ENCODE peak calls at places on chromosome 7, in four cellular contexts. S is HepG2, T is WTC11, D is K562. B is an unnamed sample.

GRCh38 chr7:123798527-123799188 is 46.3 kb upstream of the HYAL4 start:
- DNase-seq in D (no peak), S (no peak), T (no peak), B (no peak)

GRCh38 chr7:126774077-126774476 is 478.7 kb downstream of the GRM8 start:
- DNase-seq in D (no peak), S (no peak), T (no peak), B (no peak)

GRCh38 chr7:21912305-21912704 is 33.4 kb downstream of the CDCA7L start:
- DNase-seq in S (no peak), T (no peak), D (no peak), B (no peak)

GRCh38 chr7:47693161-47693740 is 111.3 kb upstream of the TNS3 start:
- DNase-seq in D (no peak), S (no peak), T (no peak), B (no peak)

GRCh38 chr7:78777844-78778243 is 675.6 kb downstream of the MAGI2 start:
- DNase-seq in S (no peak), D (no peak), T (no peak), B (no peak)

GRCh38 chr7:148856891-148857290 is 27.2 kb downstream of the EZH2 start:
- DNase-seq in S (no peak), D (no peak), T (no peak), B (no peak)

GRCh38 chr7:144001543-144001942 is 1.4 kb downstream of the OR6B1 start:
- DNase-seq in D (no peak), S (no peak), T (no peak), B (no peak)

GRCh38 chr7:117479480-117480224 is at the start of gene CFTR:
- DNase-seq in T (peak), D (no peak), S (no peak), B (peak)

GRCh38 chr7:139714163-139714901 is 63.5 kb downstream of the HIPK2 start:
- DNase-seq in D (no peak), S (no peak), T (no peak), B (no peak)

GRCh38 chr7:53794816-53795215 is 747.4 kb upstream of the VSTM2A start:
- DNase-seq in S (no peak), T (no peak), D (no peak), B (no peak)

GRCh38 chr7:155467846-155468821 is 10.2 kb downstream of the EN2 start:
- DNase-seq in S (no peak), D (no peak), T (peak), B (no peak)

GRCh38 chr7:19696926-19697325 is 11.9 kb downstream of the POLR1F start:
- DNase-seq in S (no peak), T (no peak), D (no peak), B (no peak)

GRCh38 chr7:81299272-81299671 is 380.4 kb upstream of the SEMA3C start:
- DNase-seq in D (no peak), S (no peak), T (no peak), B (peak)

GRCh38 chr7:33678675-33679335 is 226.5 kb upstream of the BMPER start:
- DNase-seq in S (no peak), T (no peak), D (no peak), B (no peak)

GRCh38 chr7:157136372-157136771 is 2.4 kb upstream of the UBE3C start:
- DNase-seq in T (no peak), S (peak), D (peak), B (peak)

GRCh38 chr7:44736896-44737295 is 11.8 kb upstream of the ZMIZ2 start:
- DNase-seq in T (no peak), S (no peak), D (no peak), B (no peak)

GRCh38 chr7:73856941-73857340 is 4.0 kb upstream of the TMEM270 start:
- DNase-seq in D (no peak), S (no peak), T (no peak), B (no peak)

GRCh38 chr7:4237296-4238235 is 444.5 kb upstream of the FOXK1 start:
- DNase-seq in D (no peak), S (no peak), T (peak), B (no peak)

GRCh38 chr7:159114981-159115380 is 29.7 kb downstream of the VIPR2 start:
- DNase-seq in D (no peak), S (no peak), T (no peak), B (no peak)

GRCh38 chr7:159117366-159118219 is 27.1 kb downstream of the VIPR2 start:
- DNase-seq in S (no peak), D (no peak), T (no peak), B (no peak)

GRCh38 chr7:159114096-159114495 is 30.6 kb downstream of the VIPR2 start:
- DNase-seq in D (no peak), T (no peak), S (no peak), B (no peak)

GRCh38 chr7:159116581-159117339 is 27.9 kb downstream of the VIPR2 start:
- DNase-seq in S (no peak), T (no peak), D (no peak), B (no peak)

GRCh38 chr7:159115601-159116501 is 28.8 kb downstream of the VIPR2 start:
- DNase-seq in D (no peak), T (no peak), S (no peak), B (no peak)
- TF ChIP-seq NR3C1 in D (no peak), T (no peak), S (no peak), B (no peak)

DNA sequence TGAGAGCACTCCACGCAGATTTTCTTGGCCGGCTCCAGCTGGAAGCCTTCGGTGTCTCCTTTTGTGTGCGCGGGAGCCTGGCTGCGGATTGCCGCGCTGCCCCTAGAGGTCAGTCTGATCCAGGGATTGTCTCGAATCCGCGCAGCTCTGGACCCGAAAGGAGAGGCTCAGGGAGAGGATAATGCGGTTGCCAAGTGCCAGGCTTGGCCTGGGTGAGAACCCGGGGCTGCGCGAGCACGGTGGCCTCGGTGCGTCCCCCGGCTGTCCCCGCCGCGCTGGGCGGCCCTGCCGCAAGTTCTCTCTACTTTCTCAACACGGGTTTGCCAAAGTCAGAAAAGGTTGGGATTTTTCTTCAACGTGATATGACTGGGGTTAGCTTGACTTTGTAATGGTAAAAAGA is 140.9 kb downstream of the ADCYAP1R1 start:
- DNase-seq in D (peak), S (peak), T (peak), B (peak)
- TF ChIP-seq NR3C1 in D (no peak), S (no peak), T (no peak), B (no peak)

GRCh38 chr7:115476666-115477065 is 553.9 kb downstream of the TFEC start:
- DNase-seq in T (no peak), D (no peak), S (no peak), B (no peak)
- TF ChIP-seq NR3C1 in T (no peak), D (no peak), S (no peak), B (no peak)

GRCh38 chr7:11233871-11234270 is 260.2 kb downstream of the PHF14 start:
- DNase-seq in T (no peak), S (no peak), D (no peak), B (no peak)

GRCh38 chr7:11235491-11235890 is 261.8 kb downstream of the PHF14 start:
- DNase-seq in D (no peak), S (no peak), T (no peak), B (no peak)

GRCh38 chr7:11239311-11239710 is 265.6 kb downstream of the PHF14 start:
- DNase-seq in D (no peak), S (no peak), T (no peak), B (no peak)

GRCh38 chr7:11237742-11238141 is 264.1 kb downstream of the PHF14 start:
- DNase-seq in T (no peak), D (no peak), S (no peak), B (no peak)

GRCh38 chr7:11236680-11237079 is 263.0 kb downstream of the PHF14 start:
- DNase-seq in T (no peak), S (no peak), D (no peak), B (no peak)
- TF ChIP-seq NR3C1 in T (no peak), S (no peak), D (no peak), B (no peak)

DNA sequence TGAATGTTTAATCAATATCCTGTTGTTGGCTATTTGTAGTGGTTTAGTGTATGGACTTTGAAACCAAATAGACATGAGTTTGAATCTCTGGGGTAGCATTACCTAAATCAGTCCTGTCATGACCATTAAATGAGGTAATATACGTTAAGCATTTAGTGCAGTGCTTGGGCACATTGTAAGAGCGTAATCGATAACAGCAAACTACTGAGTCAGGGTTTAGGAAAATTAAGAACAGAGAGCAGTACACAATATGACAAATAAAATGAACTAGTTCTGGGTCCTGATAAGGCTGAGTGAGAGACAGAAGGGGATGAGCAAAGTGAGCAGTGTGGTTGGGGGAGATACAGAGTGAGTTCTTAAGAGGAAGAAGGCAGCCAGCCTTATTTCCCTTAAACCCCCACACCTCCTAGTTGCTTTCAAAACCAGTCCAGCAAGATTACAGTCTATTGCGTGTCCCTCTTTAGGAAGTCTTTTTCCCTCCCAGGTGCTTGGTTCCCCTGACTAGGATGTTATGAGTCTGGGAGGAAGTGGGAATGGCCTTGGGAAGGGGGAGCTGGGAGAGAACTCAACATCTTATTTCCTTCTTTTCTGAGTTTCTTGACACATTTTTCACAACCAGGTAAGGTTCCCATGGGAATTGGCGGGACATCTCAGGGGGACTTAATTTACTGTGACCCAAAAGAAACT is 171.0 kb downstream of the SND1 start:
- DNase-seq in S (no peak), T (no peak), D (peak), B (no peak)
- TF ChIP-seq NR3C1 in S (no peak), T (no peak), D (no peak), B (no peak)

GRCh38 chr7:150373049-150373801 is 4.6 kb downstream of the REPIN1 start:
- DNase-seq in D (peak), S (no peak), T (peak), B (no peak)

GRCh38 chr7:150374026-150374425 is 5.1 kb upstream of the ZNF775 start:
- DNase-seq in D (peak), T (no peak), S (no peak), B (no peak)

GRCh38 chr7:150371996-150372270 is 3.3 kb downstream of the REPIN1 start:
- DNase-seq in D (no peak), T (peak), S (no peak), B (no peak)

GRCh38 chr7:150371131-150371995 is 2.7 kb downstream of the REPIN1 start:
- DNase-seq in T (peak), S (no peak), D (no peak), B (no peak)

DNA sequence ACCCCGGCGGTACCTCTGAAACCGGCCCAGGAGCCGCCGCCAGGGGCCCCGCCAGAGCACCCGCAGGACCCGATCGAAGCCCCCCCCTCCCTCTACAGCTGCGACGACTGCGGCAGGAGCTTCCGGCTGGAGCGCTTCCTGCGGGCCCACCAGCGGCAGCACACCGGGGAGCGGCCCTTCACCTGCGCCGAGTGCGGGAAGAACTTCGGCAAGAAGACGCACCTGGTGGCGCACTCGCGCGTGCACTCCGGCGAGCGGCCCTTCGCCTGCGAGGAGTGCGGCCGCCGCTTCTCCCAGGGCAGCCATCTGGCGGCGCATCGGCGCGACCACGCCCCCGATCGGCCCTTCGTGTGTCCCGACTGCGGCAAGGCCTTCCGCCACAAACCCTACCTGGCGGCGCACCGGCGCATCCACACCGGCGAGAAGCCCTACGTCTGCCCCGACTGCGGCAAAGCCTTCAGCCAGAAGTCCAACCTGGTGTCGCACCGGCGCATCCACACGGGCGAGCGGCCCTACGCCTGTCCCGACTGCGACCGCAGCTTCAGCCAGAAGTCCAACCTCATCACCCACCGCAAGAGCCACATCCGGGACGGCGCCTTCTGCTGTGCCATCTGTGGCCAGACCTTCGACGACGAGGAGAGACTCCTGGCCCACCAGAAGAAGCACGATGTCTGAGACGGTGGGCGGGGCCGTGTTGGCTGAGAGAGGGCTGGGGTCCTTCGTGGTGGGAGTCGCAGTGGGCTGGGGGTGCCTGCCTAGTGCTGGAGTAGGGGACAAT is 3.8 kb downstream of the REPIN1 start:
- DNase-seq in D (no peak), T (peak), S (no peak), B (no peak)
- TF ChIP-seq NR3C1 in D (no peak), T (no peak), S (no peak), B (no peak)

DNA sequence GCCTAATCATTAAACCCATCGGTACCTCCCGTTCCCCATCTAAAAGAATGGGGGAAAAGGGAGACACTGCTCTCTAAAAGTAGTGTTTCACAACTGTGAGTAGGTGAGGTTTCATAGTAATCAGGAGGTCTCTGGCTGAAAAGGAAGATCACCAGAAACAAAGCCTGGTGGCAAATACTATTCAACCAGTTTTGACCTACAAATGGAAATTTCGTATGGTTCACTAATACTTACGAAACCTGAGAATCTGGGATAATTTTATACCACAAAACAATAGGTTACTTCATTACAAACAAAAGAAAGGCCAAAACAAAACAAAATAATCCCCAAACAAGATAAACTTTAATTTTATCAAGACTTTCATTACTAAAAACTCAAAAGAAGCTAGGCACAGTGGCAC is 28.4 kb upstream of the ANLN start:
- DNase-seq in S (no peak), D (no peak), T (no peak), B (no peak)
- TF ChIP-seq NR3C1 in S (no peak), D (no peak), T (no peak), B (no peak)

GRCh38 chr7:50411333-50412028 is 38.7 kb downstream of the FIGNL1 start:
- DNase-seq in D (no peak), S (no peak), T (no peak), B (no peak)

GRCh38 chr7:50405246-50405645 is 44.9 kb downstream of the FIGNL1 start:
- DNase-seq in D (no peak), T (no peak), S (no peak), B (no peak)

GRCh38 chr7:50406935-50407334 is 43.2 kb downstream of the FIGNL1 start:
- DNase-seq in T (no peak), D (no peak), S (no peak), B (no peak)

GRCh38 chr7:50412958-50413357 is 37.2 kb downstream of the FIGNL1 start:
- DNase-seq in S (no peak), D (no peak), T (no peak), B (no peak)

GRCh38 chr7:50409856-50410468 is 40.2 kb downstream of the FIGNL1 start:
- DNase-seq in T (no peak), D (no peak), S (no peak), B (no peak)
- TF ChIP-seq NR3C1 in T (no peak), D (no peak), S (no peak), B (no peak)

GRCh38 chr7:122095642-122096041 is 48.4 kb downstream of the AASS start:
- DNase-seq in T (no peak), S (no peak), D (no peak), B (no peak)

GRCh38 chr7:122092964-122093797 is 50.9 kb downstream of the AASS start:
- DNase-seq in D (peak), T (peak), S (peak), B (peak)
- TF ChIP-seq NR3C1 in D (no peak), T (no peak), S (no peak), B (no peak)

B was measured in A549.